ENCODE peak calls at places on chromosome X, in ten cellular contexts. C is psoas muscle; Q is colonic mucosa; Z is CD8-positive, alpha-beta memory T cell; W is fibroblast of lung; B is effector memory CD4-positive, alpha-beta T cell; X is Panc1; E is heart left ventricle; V is H9; D is HCT116. F is an unnamed sample.

GRCh38 chrX:19576742-19577141 is 61.4 kb upstream of the MAP3K15 start:
- DNase-seq in C (no peak), Q (no peak), Z (no peak), W (no peak), B (no peak), X (no peak), E (no peak), V (no peak), D (no peak), F (no peak)

GRCh38 chrX:288561-288991 is 7.4 kb downstream of the PLCXD1 start:
- DNase-seq in C (no peak), Q (peak; percentile 14), Z (no peak), W (no peak), B (no peak), X (no peak), E (peak; percentile 2), V (no peak), D (no peak), F (no peak)

GRCh38 chrX:153816821-153817220 is 13.5 kb downstream of the PDZD4 start:
- DNase-seq in C (peak; percentile 12), Q (no peak), Z (peak; percentile 20), W (no peak), B (no peak), X (no peak), E (no peak), V (no peak), D (no peak), F (no peak)

GRCh38 chrX:23333842-23334535 is 660 bp upstream of the PTCHD1 start:
- DNase-seq in C (no peak), Q (peak; percentile 23), Z (no peak), W (no peak), B (no peak), X (no peak), E (peak; percentile 20), V (peak; percentile 76), D (no peak), F (peak; percentile 28)

GRCh38 chrX:16892504-16893362 is 22.6 kb upstream of the RBBP7 start:
- DNase-seq in C (peak; percentile 44), Q (peak; percentile 87), Z (peak; percentile 22), W (peak; percentile 73), B (peak; percentile 25), X (no peak), E (peak; percentile 62), V (peak; percentile 92), D (peak; percentile 67), F (peak; percentile 92)

GRCh38 chrX:19707472-19707871 is 179.9 kb downstream of the SH3KBP1 start:
- DNase-seq in C (no peak), Q (no peak), Z (no peak), W (no peak), B (no peak), X (no peak), E (no peak), V (no peak), D (no peak), F (no peak)

GRCh38 chrX:22889824-22890223 is 109.9 kb upstream of the DDX53 start:
- DNase-seq in C (no peak), Q (no peak), Z (no peak), W (no peak), B (no peak), X (no peak), E (no peak), V (no peak), D (no peak), F (no peak)

GRCh38 chrX:15769300-15769954 is 20.9 kb upstream of the ZRSR2 start:
- DNase-seq in C (no peak), Q (no peak), Z (no peak), W (no peak), B (no peak), X (no peak), E (no peak), V (peak; percentile 72), D (no peak), F (no peak)

GRCh38 chrX:27391601-27392000 is 71.5 kb downstream of the PPP4R3C start:
- DNase-seq in C (no peak), Q (no peak), Z (no peak), W (peak; percentile 30), B (no peak), X (no peak), E (no peak), V (no peak), D (no peak), F (no peak)

GRCh38 chrX:12685541-12685940 is 105.7 kb upstream of the PRPS2 start:
- DNase-seq in C (no peak), Q (no peak), Z (no peak), W (peak; percentile 9), B (no peak), X (no peak), E (no peak), V (no peak), D (no peak), F (no peak)

GRCh38 chrX:25650216-25650615 is 487.9 kb upstream of the MAGEB18 start:
- DNase-seq in C (no peak), Q (no peak), Z (no peak), W (no peak), B (no peak), X (no peak), E (no peak), V (no peak), D (no peak), F (no peak)

GRCh38 chrX:130654409-130654970 is 248.5 kb downstream of the ENOX2 start:
- DNase-seq in C (no peak), Q (no peak), Z (no peak), W (peak; percentile 29), B (no peak), X (no peak), E (no peak), V (no peak), D (no peak), F (no peak)

GRCh38 chrX:42708222-42708621 is 69.7 kb downstream of the PPP1R2C start:
- DNase-seq in C (no peak), Q (no peak), Z (no peak), W (peak; percentile 16), B (no peak), X (no peak), E (no peak), V (no peak), D (no peak), F (no peak)

GRCh38 chrX:68894513-68895338 is 65.9 kb downstream of the EFNB1 start:
- DNase-seq in C (peak; percentile 54), Q (peak; percentile 70), Z (no peak), W (peak; percentile 72), B (no peak), X (no peak), E (peak; percentile 84), V (peak; percentile 46), D (no peak), F (no peak)

GRCh38 chrX:150763810-150764209 is 70.6 kb downstream of the MTMR1 start:
- DNase-seq in C (no peak), Q (no peak), Z (no peak), W (no peak), B (no peak), X (no peak), E (no peak), V (peak; percentile 47), D (no peak), F (peak; percentile 49)

GRCh38 chrX:57074458-57074857 is 46.9 kb downstream of the SPIN2B start:
- DNase-seq in C (no peak), Q (no peak), Z (no peak), W (no peak), B (no peak), X (no peak), E (no peak), V (no peak), D (no peak), F (no peak)

GRCh38 chrX:19602866-19603620 is 87.7 kb upstream of the MAP3K15 start:
- DNase-seq in C (peak; percentile 21), Q (no peak), Z (no peak), W (peak; percentile 82), B (no peak), X (no peak), E (no peak), V (no peak), D (peak; percentile 39), F (no peak)

GRCh38 chrX:120015145-120016067 is 62.1 kb downstream of the RHOXF2B start:
- DNase-seq in C (no peak), Q (no peak), Z (no peak), W (no peak), B (no peak), X (no peak), E (no peak), V (peak; percentile 50), D (no peak), F (no peak)

GRCh38 chrX:87167841-87168240 is 349.8 kb upstream of the KLHL4 start:
- DNase-seq in C (no peak), Q (no peak), Z (no peak), W (no peak), B (no peak), X (no peak), E (no peak), V (peak; percentile 36), D (no peak), F (no peak)

GRCh38 chrX:65677954-65678469 is 10.6 kb downstream of the MSN start:
- DNase-seq in C (no peak), Q (no peak), Z (no peak), W (peak; percentile 92), B (no peak), X (peak; percentile 68), E (no peak), V (no peak), D (peak; percentile 26), F (no peak)
- H3K4me1 ChIP-seq in C (peaks cover 37% of the 10 kb centered on the region), Q (no peaks in the 10 kb centered on the region), Z (peaks cover 89% of the 10 kb centered on the region), W (peaks cover 8% of the 10 kb centered on the region), B (peaks cover 45% of the 10 kb centered on the region), X (peaks cover 10% of the 10 kb centered on the region), E (peaks cover 54% of the 10 kb centered on the region), V (no peaks in the 10 kb centered on the region), D (no peaks in the 10 kb centered on the region), F (peaks cover 2% of the 10 kb centered on the region)

GRCh38 chrX:129622757-129623301 is 31.9 kb downstream of the APLN start:
- DNase-seq in C (no peak), Q (no peak), Z (no peak), W (peak; percentile 84), B (no peak), X (no peak), E (no peak), V (peak; percentile 72), D (no peak), F (peak; percentile 29)
- H3K27ac ChIP-seq in C (no peak overlapping the region), Q (no peak overlapping the region), Z (no peak overlapping the region), W (no peak overlapping the region), B (no peak overlapping the region), X (no peak overlapping the region), E (no peak overlapping the region), V (no peak overlapping the region), D (no peak overlapping the region), F (no peak overlapping the region)

GRCh38 chrX:48471504-48471903 is 1.4 kb upstream of the SLC38A5 start:
- DNase-seq in C (no peak), Q (no peak), Z (no peak), W (no peak), B (no peak), X (no peak), E (no peak), V (no peak), D (no peak), F (no peak)
- H3K4me1 ChIP-seq in C (no peaks in the 10 kb centered on the region), Q (no peaks in the 10 kb centered on the region), Z (peaks cover 14% of the 10 kb centered on the region), W (peaks cover 3% of the 10 kb centered on the region), B (peaks cover 4% of the 10 kb centered on the region), X (no peaks in the 10 kb centered on the region), E (no peaks in the 10 kb centered on the region), V (peaks cover 4% of the 10 kb centered on the region), D (peaks cover 8% of the 10 kb centered on the region), F (no peaks in the 10 kb centered on the region)

DNA sequence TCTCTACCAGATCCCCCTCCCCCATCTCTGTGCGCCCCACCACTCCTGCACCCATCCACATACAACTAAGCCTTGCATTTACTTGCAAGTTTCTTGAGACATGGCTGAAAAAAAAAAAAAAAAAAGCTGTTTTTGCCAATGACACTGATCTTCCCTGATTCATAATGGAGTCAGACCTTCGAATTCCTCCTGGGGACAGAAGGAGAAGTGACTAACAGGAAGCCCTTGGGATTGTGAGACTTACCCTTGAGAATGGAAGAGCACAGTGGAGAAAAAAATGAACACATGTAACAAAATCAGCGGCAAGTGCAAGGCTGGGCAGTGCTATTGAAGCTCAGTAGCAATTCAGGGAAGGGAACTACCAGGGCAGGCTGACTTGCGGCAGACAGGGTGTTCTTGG is 288.4 kb downstream of the BCOR start:
- DNase-seq in C (no peak), Q (no peak), Z (no peak), W (peak; percentile 81), B (no peak), X (no peak), E (no peak), V (no peak), D (no peak), F (no peak)
- H3K27ac ChIP-seq in C (no peak overlapping the region), Q (no peak overlapping the region), Z (no peak overlapping the region), W (peak overlapping the region; percentile 82), B (no peak overlapping the region), X (no peak overlapping the region), E (no peak overlapping the region), V (no peak overlapping the region), D (no peak overlapping the region), F (no peak overlapping the region)